ENCODE peak calls at places on chromosomes 7 and 10, in four cellular contexts. U is skeletal muscle cell, R is NCI-H460, I is EL. J is an unnamed sample.

GRCh38 chr7:135856356-135857144 is 107.9 kb upstream of the FAM180A start:
- DNase-seq in U (no peak), R (no peak), I (peak), J (peak)

GRCh38 chr7:78444267-78444666 is 645.7 kb downstream of the PHTF2 start:
- DNase-seq in U (no peak), R (no peak), I (no peak), J (no peak)

GRCh38 chr7:83731154-83731553 is 82.2 kb upstream of the SEMA3E start:
- DNase-seq in U (no peak), R (no peak), I (no peak), J (no peak)

GRCh38 chr7:44587843-44588711 is 6.0 kb upstream of the TMED4 start:
- DNase-seq in U (peak), R (peak), I (peak), J (peak)

GRCh38 chr7:106736508-106737201 is 75.7 kb upstream of the CCDC71L start:
- DNase-seq in U (no peak), R (peak), I (peak), J (peak)

GRCh38 chr7:66326501-66327180 is 121.5 kb downstream of the TPST1 start:
- DNase-seq in U (peak), R (no peak), I (peak), J (peak)

GRCh38 chr7:108181073-108181985 is 51.2 kb upstream of the LAMB4 start:
- DNase-seq in U (peak), R (peak), I (peak), J (peak)

GRCh38 chr10:70137135-70137534 is 4.5 kb upstream of the AIFM2 start:
- DNase-seq in U (no peak), R (no peak), I (no peak), J (no peak)

GRCh38 chr10:28087675-28088351 is 88.9 kb upstream of the ODAD2 start:
- DNase-seq in U (peak), R (peak), I (peak), J (peak)

GRCh38 chr10:101686133-101686925 is 8.6 kb downstream of the FBXW4 start:
- DNase-seq in U (no peak), R (no peak), I (peak), J (peak)

GRCh38 chr7:107948645-107949442 is 54.1 kb downstream of the LAMB1 start:
- DNase-seq in U (peak), R (peak), I (peak), J (peak)